ENCODE peak calls at places on chromosomes 16 and 17, in five cellular contexts. H is GM13977, Q is AG10803, U is MCF 10A, L is fibroblast of pulmonary artery. F is an unnamed sample.
A peak's percentile ranks its signal among the peaks of the same experiment; 100 is the strongest.

GRCh38 chr17:68396795-68397536 is 60.3 kb downstream of the WIPI1 start:
- DNase-seq in H (no peak), Q (no peak), U (no peak), L (no peak), F (no peak)

GRCh38 chr16:83215417-83216001 is 588.7 kb downstream of the CDH13 start:
- DNase-seq in H (peak; percentile 31), Q (no peak), U (peak; percentile 59), L (peak; percentile 54), F (no peak)

GRCh38 chr17:44191389-44191788 is 4.6 kb downstream of the TMUB2 start:
- DNase-seq in H (no peak), Q (no peak), U (no peak), L (no peak), F (no peak)

GRCh38 chr17:48500435-48501426 is 30.1 kb downstream of the HOXB1 start:
- DNase-seq in H (no peak), Q (no peak), U (no peak), L (peak; percentile 53), F (no peak)

GRCh38 chr17:15967706-15968399 is 22.9 kb downstream of the ADORA2B start:
- DNase-seq in H (no peak), Q (no peak), U (no peak), L (no peak), F (no peak)

GRCh38 chr17:21007646-21008045 is 35.2 kb downstream of the USP22 start:
- DNase-seq in H (no peak), Q (no peak), U (no peak), L (no peak), F (no peak)

GRCh38 chr17:60154616-60155426 is 5.0 kb downstream of the CA4 start:
- DNase-seq in H (no peak), Q (peak; percentile 84), U (peak; percentile 79), L (peak; percentile 85), F (no peak)

GRCh38 chr16:53974484-53975115 is 270.6 kb downstream of the FTO start:
- DNase-seq in H (no peak), Q (no peak), U (peak; percentile 47), L (peak; percentile 49), F (no peak)

GRCh38 chr17:34675605-34676004 is 96.2 kb downstream of the TMEM132E start:
- DNase-seq in H (no peak), Q (no peak), U (no peak), L (no peak), F (no peak)

GRCh38 chr17:60151355-60151754 is 1.6 kb downstream of the CA4 start:
- DNase-seq in H (peak; percentile 48), Q (no peak), U (no peak), L (no peak), F (no peak)

GRCh38 chr16:89828199-89828869 is at the start of gene SPIRE2:
- DNase-seq in H (peak; percentile 85), Q (peak; percentile 65), U (peak; percentile 58), L (peak; percentile 76), F (no peak)

GRCh38 chr17:13086142-13086769 is 68.4 kb upstream of the ELAC2 start:
- DNase-seq in H (no peak), Q (peak; percentile 93), U (no peak), L (no peak), F (no peak)

GRCh38 chr16:68083239-68083781 is 1.9 kb upstream of the NFATC3 start:
- DNase-seq in H (no peak), Q (no peak), U (no peak), L (no peak), F (no peak)

GRCh38 chr16:2785101-2785991 is 2.0 kb downstream of the PRSS33 start:
- DNase-seq in H (no peak), Q (no peak), U (no peak), L (no peak), F (peak; percentile 20)

GRCh38 chr17:50347087-50347893 is 1.4 kb downstream of the XYLT2 start:
- DNase-seq in H (peak; percentile 12), Q (no peak), U (no peak), L (no peak), F (no peak)

GRCh38 chr17:49705254-49705653 is 2.5 kb downstream of the SLC35B1 start:
- DNase-seq in H (no peak), Q (no peak), U (no peak), L (no peak), F (no peak)

GRCh38 chr17:50778988-50779387 is 11.7 kb upstream of the ANKRD40CL start:
- DNase-seq in H (no peak), Q (no peak), U (no peak), L (no peak), F (no peak)

GRCh38 chr16:85768225-85768624 is 17.3 kb upstream of the C16orf74 start:
- DNase-seq in H (no peak), Q (no peak), U (no peak), L (no peak), F (no peak)

GRCh38 chr16:82995286-82995926 is 368.6 kb downstream of the CDH13 start:
- DNase-seq in H (no peak), Q (no peak), U (no peak), L (no peak), F (no peak)

GRCh38 chr17:40034426-40035161 is 19.4 kb downstream of the CSF3 start:
- DNase-seq in H (no peak), Q (no peak), U (no peak), L (no peak), F (no peak)

GRCh38 chr17:1055751-1056645 is 59.1 kb downstream of the TIMM22 start:
- DNase-seq in H (peak; percentile 83), Q (peak; percentile 52), U (peak; percentile 51), L (peak; percentile 68), F (no peak)

GRCh38 chr17:75124041-75124818 is 7.3 kb downstream of the NT5C start:
- DNase-seq in H (no peak), Q (no peak), U (peak; percentile 98), L (peak; percentile 72), F (peak; percentile 67)

GRCh38 chr17:81961087-81961514 is at the start of gene NOTUM:
- DNase-seq in H (no peak), Q (peak; percentile 26), U (no peak), L (peak; percentile 22), F (no peak)

GRCh38 chr17:58332720-58333395 is 4.3 kb upstream of the TSPOAP1 start:
- DNase-seq in H (no peak), Q (no peak), U (no peak), L (no peak), F (no peak)

GRCh38 chr16:68079616-68080344 is 5.4 kb upstream of the NFATC3 start:
- DNase-seq in H (no peak), Q (no peak), U (no peak), L (peak; percentile 62), F (no peak)

GRCh38 chr17:60749050-60749449 is 71.4 kb downstream of the BCAS3 start:
- DNase-seq in H (no peak), Q (no peak), U (no peak), L (no peak), F (no peak)

GRCh38 chr17:4735825-4736651 is 3.6 kb upstream of the ZMYND15 start:
- DNase-seq in H (no peak), Q (peak; percentile 42), U (no peak), L (peak; percentile 40), F (no peak)

GRCh38 chr16:11045846-11046245 is 101.5 kb downstream of the CLEC16A start:
- DNase-seq in H (no peak), Q (no peak), U (no peak), L (no peak), F (no peak)

GRCh38 chr17:8362651-8363332 is 13.7 kb downstream of the KRABD2 start:
- DNase-seq in H (no peak), Q (peak; percentile 56), U (no peak), L (no peak), F (no peak)

GRCh38 chr17:41407226-41407625 is 9.8 kb upstream of the KRT31 start:
- DNase-seq in H (no peak), Q (no peak), U (no peak), L (no peak), F (no peak)

GRCh38 chr17:41402161-41402560 is 4.8 kb upstream of the KRT31 start:
- DNase-seq in H (no peak), Q (peak; percentile 31), U (no peak), L (no peak), F (no peak)

GRCh38 chr17:41403409-41404023 is 6.1 kb upstream of the KRT31 start:
- DNase-seq in H (no peak), Q (no peak), U (no peak), L (peak; percentile 17), F (no peak)

GRCh38 chr17:41404024-41404651 is 6.7 kb upstream of the KRT31 start:
- DNase-seq in H (no peak), Q (peak; percentile 93), U (peak; percentile 99), L (peak; percentile 84), F (no peak)

GRCh38 chr17:41406205-41406604 is 8.8 kb upstream of the KRT31 start:
- DNase-seq in H (no peak), Q (no peak), U (peak; percentile 33), L (no peak), F (no peak)
- TF ChIP-seq CTCF in H (no peak), Q (no peak), U (no peak), L (no peak), F (no peak)

DNA sequence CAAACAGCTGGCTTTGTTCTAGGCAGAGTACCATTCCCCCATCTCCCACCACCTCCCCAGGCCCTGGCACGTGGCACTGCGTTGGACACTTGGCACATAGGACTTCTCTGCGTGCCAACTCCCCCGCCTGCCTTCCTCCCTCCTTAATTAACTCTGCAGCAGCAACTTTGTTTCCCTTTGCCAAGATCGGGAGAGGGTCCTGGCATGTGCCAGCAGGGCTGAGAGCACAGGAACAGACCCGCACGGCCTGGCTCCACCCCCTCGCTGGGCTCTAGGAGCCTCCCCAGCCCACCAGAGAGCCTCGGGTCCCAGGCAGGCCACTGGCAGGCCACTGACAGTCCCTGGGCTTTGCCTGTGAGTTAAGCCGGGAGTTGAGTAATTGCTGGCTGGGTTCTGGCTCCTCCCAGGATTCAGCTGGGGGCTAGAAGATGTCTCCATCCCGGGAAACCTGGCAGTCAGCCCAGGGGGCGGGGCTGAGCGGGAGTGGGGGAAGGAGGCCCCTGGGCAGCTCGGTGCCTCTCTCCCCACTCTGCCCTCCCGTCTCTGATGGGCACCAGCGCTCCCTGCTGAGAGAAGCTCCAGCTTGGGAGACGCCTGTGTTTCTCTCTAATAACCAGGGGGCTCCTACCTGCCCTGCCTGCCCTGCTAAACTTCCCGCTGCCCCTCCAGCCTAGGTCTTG is 224.0 kb upstream of the TNRC6C start:
- DNase-seq in H (no peak), Q (peak; percentile 51), U (peak; percentile 80), L (peak; percentile 73), F (peak; percentile 82)
- TF ChIP-seq CTCF in H (no peak), Q (no peak), U (no peak), L (no peak), F (no peak)

GRCh38 chr17:79681101-79681621 is 49.6 kb upstream of the ENPP7 start:
- DNase-seq in H (no peak), Q (no peak), U (no peak), L (no peak), F (no peak)
- TF ChIP-seq CTCF in H (no peak), Q (no peak), U (no peak), L (no peak), F (no peak)

GRCh38 chr17:79925242-79925957 is 86.2 kb upstream of the CBX4 start:
- DNase-seq in H (no peak), Q (peak; percentile 31), U (peak; percentile 84), L (peak; percentile 25), F (no peak)
- TF ChIP-seq CTCF in H (no peak), Q (peak; percentile 1), U (peak; percentile 20), L (no peak), F (no peak)

F was measured in omental fat pad.